ENCODE peak calls at places on chromosomes 13 and 19, in eight cellular contexts. A is endodermal cell, Q is colonic mucosa, M is mammary epithelial cell, F is H1, X is IMR-90, H is HCT116, N is neural progenitor cell. D is an unnamed sample. For H3K27me3, the result is how much of the 10 kb centered on the place peaks cover.

GRCh38 chr19:13873776-13874515 is 3.0 kb upstream of the NANOS3 start:
- DNase-seq in A (peak), Q (no peak), M (no peak), F (no peak), X (no peak), H (no peak), N (no peak), D (no peak)

GRCh38 chr13:112702983-112703379 is 13.1 kb downstream of the ATP11A start:
- DNase-seq in A (peak), Q (no peak), M (no peak), F (no peak), X (no peak), H (no peak), N (no peak), D (no peak)

GRCh38 chr19:58084596-58085347 is 13.3 kb downstream of the ZSCAN18 start:
- DNase-seq in A (no peak), Q (no peak), M (no peak), F (no peak), X (no peak), H (no peak), N (no peak), D (no peak)

GRCh38 chr19:10643968-10644290 is 10.2 kb upstream of the ILF3 start:
- DNase-seq in A (peak), Q (no peak), M (no peak), F (no peak), X (no peak), H (no peak), N (no peak), D (no peak)

GRCh38 chr13:25372275-25373081 is 704 bp downstream of the ATP8A2 start:
- DNase-seq in A (peak), Q (no peak), M (no peak), F (peak), X (no peak), H (no peak), N (peak), D (no peak)

GRCh38 chr13:109297628-109298027 is 488.8 kb downstream of the IRS2 start:
- DNase-seq in A (no peak), Q (no peak), M (peak), F (no peak), X (peak), H (no peak), N (no peak), D (peak)

GRCh38 chr19:35044317-35045117 is 3.0 kb downstream of the HPN start:
- DNase-seq in A (peak), Q (peak), M (peak), F (peak), X (peak), H (no peak), N (peak), D (no peak)

GRCh38 chr13:36601186-36601585 is 72.6 kb upstream of the SERTM1 start:
- DNase-seq in A (no peak), Q (no peak), M (peak), F (no peak), X (no peak), H (no peak), N (no peak), D (no peak)

GRCh38 chr19:2478324-2478755 is 2.4 kb downstream of the GADD45B start:
- DNase-seq in A (peak), Q (peak), M (peak), F (peak), X (peak), H (no peak), N (peak), D (peak)

GRCh38 chr13:94138831-94139230 is 340.7 kb downstream of the DCT start:
- DNase-seq in A (no peak), Q (no peak), M (no peak), F (no peak), X (no peak), H (no peak), N (no peak), D (no peak)

GRCh38 chr13:73913043-73913740 is 221.0 kb downstream of the KLF12 start:
- DNase-seq in A (peak), Q (no peak), M (peak), F (no peak), X (peak), H (no peak), N (no peak), D (peak)

GRCh38 chr13:36518707-36519106 is 86.4 kb downstream of the CCNA1 start:
- DNase-seq in A (no peak), Q (no peak), M (no peak), F (no peak), X (no peak), H (no peak), N (no peak), D (no peak)

GRCh38 chr13:113584870-113585671 is 518 bp downstream of the TFDP1 start:
- DNase-seq in A (peak), Q (peak), M (peak), F (peak), X (no peak), H (no peak), N (peak), D (no peak)

GRCh38 chr19:13865578-13866462 is 11.1 kb upstream of the NANOS3 start:
- DNase-seq in A (no peak), Q (peak), M (no peak), F (no peak), X (no peak), H (no peak), N (peak), D (no peak)

GRCh38 chr13:86729206-86729605 is 930.0 kb upstream of the SLITRK6 start:
- DNase-seq in A (no peak), Q (no peak), M (no peak), F (no peak), X (no peak), H (no peak), N (no peak), D (no peak)

GRCh38 chr19:12521996-12522395 is 29.3 kb downstream of the ZNF564 start:
- DNase-seq in A (peak), Q (no peak), M (no peak), F (peak), X (no peak), H (no peak), N (no peak), D (no peak)

GRCh38 chr19:18594824-18595373 is 6.3 kb downstream of the REX1BD start:
- DNase-seq in A (peak), Q (no peak), M (no peak), F (peak), X (no peak), H (no peak), N (peak), D (no peak)

GRCh38 chr13:47726394-47726793 is 274.7 kb downstream of the SUCLA2 start:
- DNase-seq in A (no peak), Q (no peak), M (no peak), F (no peak), X (no peak), H (no peak), N (no peak), D (no peak)

GRCh38 chr13:60047943-60048342 is 115.8 kb downstream of the DIAPH3 start:
- DNase-seq in A (no peak), Q (no peak), M (peak), F (no peak), X (peak), H (no peak), N (peak), D (peak)

GRCh38 chr19:2983351-2984195 is 6.2 kb downstream of the TLE6 start:
- DNase-seq in A (no peak), Q (peak), M (peak), F (peak), X (peak), H (no peak), N (peak), D (peak)

GRCh38 chr13:31767175-31767900 is 28.0 kb downstream of the RXFP2 start:
- DNase-seq in A (no peak), Q (no peak), M (peak), F (no peak), X (peak), H (no peak), N (no peak), D (peak)

GRCh38 chr13:45333973-45334922 is 6.7 kb downstream of the TPT1 start:
- DNase-seq in A (peak), Q (no peak), M (peak), F (no peak), X (peak), H (no peak), N (no peak), D (peak)

GRCh38 chr19:31135841-31136240 is 213.4 kb downstream of the TSHZ3 start:
- DNase-seq in A (no peak), Q (no peak), M (peak), F (no peak), X (peak), H (no peak), N (no peak), D (peak)

GRCh38 chr13:91247768-91248167 is 99.7 kb upstream of the MIR17HG start:
- DNase-seq in A (no peak), Q (no peak), M (no peak), F (no peak), X (no peak), H (no peak), N (no peak), D (no peak)

GRCh38 chr19:50036905-50037304 is 11.1 kb downstream of the ZNF473 start:
- DNase-seq in A (no peak), Q (no peak), M (peak), F (no peak), X (no peak), H (no peak), N (no peak), D (no peak)

GRCh38 chr19:13619203-13619632 is 112.9 kb upstream of the CACNA1A start:
- DNase-seq in A (no peak), Q (no peak), M (peak), F (no peak), X (peak), H (no peak), N (no peak), D (peak)

GRCh38 chr13:114049026-114049425 is 75.2 kb upstream of the C13orf46 start:
- DNase-seq in A (no peak), Q (peak), M (no peak), F (no peak), X (no peak), H (no peak), N (no peak), D (no peak)

GRCh38 chr13:114153485-114154080 is 21.2 kb upstream of the RASA3 start:
- DNase-seq in A (no peak), Q (no peak), M (no peak), F (no peak), X (no peak), H (no peak), N (no peak), D (no peak)

GRCh38 chr13:113315992-113316391 is 19.0 kb downstream of the LAMP1 start:
- DNase-seq in A (no peak), Q (no peak), M (no peak), F (no peak), X (no peak), H (no peak), N (no peak), D (no peak)

GRCh38 chr13:66795636-66796035 is 434.5 kb downstream of the PCDH9 start:
- DNase-seq in A (no peak), Q (no peak), M (no peak), F (no peak), X (no peak), H (no peak), N (no peak), D (no peak)

GRCh38 chr13:33285420-33286124 is at the start of gene STARD13:
- DNase-seq in A (peak), Q (peak), M (peak), F (peak), X (peak), H (peak), N (peak), D (peak)

GRCh38 chr19:16915135-16915534 is 26.3 kb downstream of the F2RL3 start:
- DNase-seq in A (no peak), Q (no peak), M (no peak), F (no peak), X (no peak), H (no peak), N (no peak), D (no peak)

GRCh38 chr13:97880298-97880675 is 73.2 kb upstream of the IPO5 start:
- DNase-seq in A (no peak), Q (no peak), M (no peak), F (no peak), X (no peak), H (no peak), N (no peak), D (no peak)

GRCh38 chr19:5403968-5404640 is 51.1 kb upstream of the ZNRF4 start:
- DNase-seq in A (peak), Q (peak), M (peak), F (peak), X (peak), H (peak), N (peak), D (peak)

GRCh38 chr13:94598281-94598680 is 2.3 kb upstream of the TGDS start:
- DNase-seq in A (no peak), Q (no peak), M (no peak), F (no peak), X (peak), H (no peak), N (no peak), D (peak)

GRCh38 chr19:55435020-55435419 is 8.1 kb downstream of the SHISA7 start:
- DNase-seq in A (no peak), Q (no peak), M (no peak), F (no peak), X (no peak), H (no peak), N (no peak), D (no peak)

GRCh38 chr19:55434356-55434755 is 8.7 kb downstream of the SHISA7 start:
- DNase-seq in A (no peak), Q (no peak), M (no peak), F (no peak), X (no peak), H (no peak), N (no peak), D (no peak)

GRCh38 chr19:55437410-55437809 is 5.7 kb downstream of the SHISA7 start:
- DNase-seq in A (peak), Q (peak), M (peak), F (peak), X (peak), H (peak), N (peak), D (peak)

GRCh38 chr19:55439052-55439451 is 4.0 kb downstream of the SHISA7 start:
- DNase-seq in A (no peak), Q (no peak), M (no peak), F (no peak), X (no peak), H (no peak), N (no peak), D (no peak)

DNA sequence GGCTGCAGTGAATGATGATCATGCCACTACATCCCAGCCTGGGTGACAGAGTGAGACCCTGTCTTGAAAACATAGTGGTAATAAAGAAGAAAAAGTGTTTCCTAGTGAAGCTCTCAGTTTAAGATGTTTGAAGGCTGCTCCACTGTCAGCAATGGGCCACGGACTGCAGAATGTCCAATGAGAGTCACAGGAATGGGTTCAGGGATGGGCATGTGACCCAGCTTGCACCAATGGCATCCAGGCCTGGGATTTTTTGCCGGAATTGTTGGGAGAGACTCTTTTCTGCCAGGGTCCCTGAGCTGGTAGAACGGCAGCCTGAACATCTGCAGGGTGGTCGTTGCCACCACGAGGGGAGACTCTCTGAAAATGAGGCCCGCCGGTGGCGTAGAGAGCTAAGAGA is 6.3 kb downstream of the SHISA7 start:
- DNase-seq in A (no peak), Q (no peak), M (no peak), F (no peak), X (no peak), H (no peak), N (no peak), D (no peak)
- H3K27me3 ChIP-seq in A (half or more), Q (under half), M (under half), F (under half), X (under half), H (under half), N (under half), D (under half)

GRCh38 chr19:1247747-1248453 is 483 bp upstream of the MIDN start:
- DNase-seq in A (peak), Q (peak), M (no peak), F (peak), X (peak), H (no peak), N (peak), D (peak)
- TF ChIP-seq CTCF in A (peak), Q (peak), M (no peak), F (peak), X (peak), H (no peak), N (peak), D (peak)

GRCh38 chr19:42176649-42176989 is 40.9 kb downstream of the DEDD2 start:
- DNase-seq in A (no peak), Q (no peak), M (no peak), F (peak), X (no peak), H (no peak), N (peak), D (peak)

GRCh38 chr19:42174188-42174587 is 41.9 kb upstream of the POU2F2 start:
- DNase-seq in A (no peak), Q (no peak), M (no peak), F (no peak), X (no peak), H (no peak), N (no peak), D (no peak)

GRCh38 chr19:42173695-42174094 is 41.4 kb upstream of the POU2F2 start:
- DNase-seq in A (no peak), Q (no peak), M (no peak), F (no peak), X (no peak), H (no peak), N (no peak), D (no peak)

GRCh38 chr19:42175952-42176648 is 41.4 kb downstream of the DEDD2 start:
- DNase-seq in A (peak), Q (no peak), M (no peak), F (no peak), X (peak), H (no peak), N (peak), D (peak)

GRCh38 chr19:42175335-42175734 is 42.1 kb downstream of the DEDD2 start:
- DNase-seq in A (no peak), Q (no peak), M (no peak), F (no peak), X (no peak), H (no peak), N (no peak), D (no peak)
- H3K9ac ChIP-seq in A (no peak), Q (no peak), M (no peak), F (no peak), X (no peak), H (no peak), N (no peak), D (peak)

DNA sequence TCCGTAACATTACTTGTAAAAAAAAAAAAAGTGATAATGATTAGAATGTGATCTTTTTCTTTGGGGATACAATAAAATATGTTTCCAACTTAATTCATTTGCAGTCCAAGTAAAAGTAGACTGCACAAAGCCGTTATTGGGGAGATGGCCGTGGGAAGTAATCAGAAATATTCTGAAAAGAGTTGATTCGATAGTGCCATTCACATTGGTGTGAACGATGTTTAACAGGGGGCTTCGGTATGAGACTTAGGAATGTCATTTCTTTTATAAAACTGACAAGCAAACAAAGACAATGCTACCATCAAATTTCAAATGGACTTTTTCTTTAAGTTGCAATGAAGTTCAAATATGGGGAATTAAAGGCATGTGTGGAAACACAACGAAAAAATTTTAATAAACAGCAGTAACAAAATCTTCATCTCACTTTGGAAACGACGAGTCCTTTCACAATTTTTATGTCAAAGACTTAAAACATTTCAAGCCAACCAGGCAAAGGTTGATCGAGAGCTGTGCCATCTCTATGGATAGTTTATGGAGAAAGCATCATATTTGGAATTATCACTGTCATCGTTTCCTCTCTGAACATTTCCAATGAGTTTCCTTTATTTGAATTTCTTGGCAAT is 1.7 kb upstream of the ZIC5 start:
- DNase-seq in A (peak), Q (no peak), M (no peak), F (peak), X (no peak), H (no peak), N (no peak), D (no peak)
- H3K27me3 ChIP-seq in A (half or more), Q (half or more), M (half or more), F (under half), X (half or more), H (under half), N (half or more), D (half or more)

GRCh38 chr13:72643339-72643989 is 84.0 kb downstream of the MZT1 start:
- DNase-seq in A (peak), Q (peak), M (peak), F (peak), X (peak), H (peak), N (peak), D (peak)

GRCh38 chr13:72645521-72645920 is 81.9 kb downstream of the MZT1 start:
- DNase-seq in A (no peak), Q (no peak), M (no peak), F (no peak), X (no peak), H (no peak), N (no peak), D (no peak)

GRCh38 chr13:72652681-72653080 is 74.7 kb downstream of the MZT1 start:
- DNase-seq in A (no peak), Q (no peak), M (peak), F (no peak), X (no peak), H (no peak), N (no peak), D (peak)

GRCh38 chr13:72651196-72651595 is 76.2 kb downstream of the MZT1 start:
- DNase-seq in A (no peak), Q (no peak), M (no peak), F (no peak), X (no peak), H (peak), N (peak), D (no peak)

DNA sequence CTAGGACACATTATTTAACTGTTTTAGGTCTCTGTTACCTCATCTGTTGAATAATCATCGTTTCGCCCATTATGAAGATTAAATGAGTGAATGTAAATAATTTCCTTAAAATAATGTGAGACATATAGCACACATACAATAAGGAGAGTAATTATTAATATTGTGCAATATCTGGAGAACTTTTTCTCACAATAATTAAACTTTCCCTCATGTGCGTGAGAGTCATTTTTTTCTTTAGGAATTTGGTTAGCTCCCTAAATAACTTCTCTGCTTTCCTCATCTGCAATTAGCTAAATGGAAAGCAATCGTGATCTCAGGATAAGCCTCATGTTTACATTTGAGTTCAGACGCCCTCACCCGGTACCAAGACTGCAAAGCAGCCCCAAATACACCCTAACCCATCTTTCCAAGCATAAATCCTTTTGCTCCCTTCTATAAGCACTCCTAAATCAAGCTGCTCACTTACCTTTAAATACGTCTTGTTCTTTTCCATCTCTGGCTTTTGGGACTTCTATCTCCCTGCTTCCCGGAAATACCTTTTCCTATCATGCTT is 78.8 kb downstream of the MZT1 start:
- DNase-seq in A (no peak), Q (no peak), M (no peak), F (no peak), X (no peak), H (peak), N (peak), D (no peak)
- TF ChIP-seq CTCF in A (peak), Q (no peak), M (peak), F (peak), X (no peak), H (peak), N (peak), D (no peak)

D was measured in astrocyte.